ENCODE peak calls at places on chromosomes 16 and 17, in seven cellular contexts. O, K, X, A, S, R and I are unnamed samples.

GRCh38 chr17:43367588-43368242 is 31.1 kb upstream of the ARL4D start:
- DNase-seq in O (no peak), K (no peak), X (peak), A (peak), S (peak), R (no peak), I (no peak)

GRCh38 chr16:58222532-58223316 is 24.8 kb upstream of the CSNK2A2 start:
- DNase-seq in O (no peak), K (no peak), X (peak), A (no peak), S (peak), R (peak), I (no peak)

GRCh38 chr17:67421869-67422273 is 44.8 kb downstream of the PITPNC1 start:
- DNase-seq in O (peak), K (peak), X (peak), A (no peak), S (peak), R (peak), I (no peak)

GRCh38 chr17:75685508-75685907 is 18.4 kb downstream of the SAP30BP start:
- DNase-seq in O (no peak), K (no peak), X (peak), A (no peak), S (no peak), R (no peak), I (no peak)

GRCh38 chr17:1000597-1001490 is 3.9 kb downstream of the TIMM22 start:
- DNase-seq in O (no peak), K (no peak), X (peak), A (no peak), S (peak), R (no peak), I (no peak)

GRCh38 chr17:66636111-66636510 is 198.8 kb upstream of the CACNG5 start:
- DNase-seq in O (no peak), K (no peak), X (peak), A (no peak), S (peak), R (no peak), I (no peak)

GRCh38 chr17:82835766-82836512 is 3.9 kb downstream of the ZNF750 start:
- DNase-seq in O (no peak), K (no peak), X (no peak), A (no peak), S (no peak), R (no peak), I (no peak)

GRCh38 chr17:50778471-50778870 is 11.2 kb upstream of the ANKRD40CL start:
- DNase-seq in O (no peak), K (no peak), X (no peak), A (no peak), S (no peak), R (no peak), I (no peak)

GRCh38 chr16:62034236-62035114 is 1.8 kb downstream of the CDH8 start:
- DNase-seq in O (no peak), K (no peak), X (no peak), A (no peak), S (no peak), R (no peak), I (no peak)

GRCh38 chr17:21460358-21460757 is 84.2 kb downstream of the KCNJ12 start:
- DNase-seq in O (no peak), K (no peak), X (no peak), A (no peak), S (peak), R (no peak), I (no peak)

GRCh38 chr17:32774286-32775084 is 102.4 kb downstream of the MYO1D start:
- DNase-seq in O (no peak), K (no peak), X (no peak), A (no peak), S (no peak), R (no peak), I (no peak)

GRCh38 chr16:85641776-85642176 is 28.7 kb downstream of the GSE1 start:
- DNase-seq in O (no peak), K (no peak), X (peak), A (no peak), S (no peak), R (peak), I (no peak)

GRCh38 chr17:45584092-45585036 is 93.8 kb upstream of the PLEKHM1 start:
- DNase-seq in O (peak), K (peak), X (peak), A (no peak), S (peak), R (peak), I (no peak)

GRCh38 chr17:32672701-32673100 is 185.9 kb downstream of the CDK5R1 start:
- DNase-seq in O (no peak), K (no peak), X (no peak), A (no peak), S (no peak), R (no peak), I (no peak)

GRCh38 chr17:54426287-54426886 is 474.3 kb upstream of the TOM1L1 start:
- DNase-seq in O (no peak), K (no peak), X (no peak), A (no peak), S (peak), R (no peak), I (no peak)

GRCh38 chr17:42548070-42548837 is 4.5 kb upstream of the HSD17B1 start:
- DNase-seq in O (no peak), K (peak), X (no peak), A (no peak), S (peak), R (peak), I (no peak)

GRCh38 chr17:17154981-17155380 is 51.2 kb downstream of the PLD6 start:
- DNase-seq in O (no peak), K (no peak), X (no peak), A (no peak), S (no peak), R (no peak), I (no peak)

GRCh38 chr16:86953631-86954465 is 363.3 kb downstream of the C16orf95 start:
- DNase-seq in O (no peak), K (no peak), X (no peak), A (no peak), S (no peak), R (no peak), I (no peak)

GRCh38 chr16:27677300-27677699 is 127.4 kb downstream of the KATNIP start:
- DNase-seq in O (no peak), K (no peak), X (peak), A (no peak), S (peak), R (no peak), I (no peak)

GRCh38 chr16:278863-279366 is 1.5 kb upstream of the ARHGDIG start:
- DNase-seq in O (no peak), K (no peak), X (peak), A (no peak), S (peak), R (peak), I (no peak)

GRCh38 chr17:62653831-62654829 is 26.7 kb downstream of the MRC2 start:
- DNase-seq in O (no peak), K (no peak), X (peak), A (peak), S (peak), R (peak), I (no peak)

GRCh38 chr17:80931421-80932265 is 60.0 kb upstream of the CHMP6 start:
- DNase-seq in O (no peak), K (no peak), X (peak), A (no peak), S (peak), R (peak), I (no peak)

GRCh38 chr17:41308251-41308917 is 725 bp downstream of the KRTAP16-1 start:
- DNase-seq in O (peak), K (peak), X (no peak), A (no peak), S (no peak), R (peak), I (no peak)

GRCh38 chr17:74815671-74816370 is 39.7 kb upstream of the NAT9 start:
- DNase-seq in O (no peak), K (no peak), X (no peak), A (no peak), S (no peak), R (no peak), I (no peak)

GRCh38 chr16:63617047-63617989 is 1504.5 kb downstream of the CDH11 start:
- DNase-seq in O (no peak), K (no peak), X (no peak), A (no peak), S (peak), R (peak), I (no peak)

GRCh38 chr16:71460246-71460645 is 1.8 kb downstream of the ZNF23 start:
- DNase-seq in O (no peak), K (no peak), X (peak), A (no peak), S (peak), R (no peak), I (no peak)

GRCh38 chr17:60947100-60947499 is 269.4 kb downstream of the BCAS3 start:
- DNase-seq in O (no peak), K (no peak), X (peak), A (no peak), S (peak), R (no peak), I (no peak)

GRCh38 chr16:3651461-3652372 is 2.8 kb upstream of the DNASE1 start:
- DNase-seq in O (no peak), K (no peak), X (no peak), A (no peak), S (no peak), R (no peak), I (no peak)

GRCh38 chr17:36464765-36465088 is 21.8 kb upstream of the ZNHIT3 start:
- DNase-seq in O (no peak), K (no peak), X (no peak), A (no peak), S (no peak), R (no peak), I (no peak)

GRCh38 chr17:36717088-36717487 is 115.7 kb downstream of the MRM1 start:
- DNase-seq in O (no peak), K (no peak), X (no peak), A (no peak), S (no peak), R (no peak), I (no peak)

GRCh38 chr16:66653581-66654350 is 42.8 kb downstream of the CMTM4 start:
- DNase-seq in O (no peak), K (no peak), X (peak), A (no peak), S (peak), R (no peak), I (no peak)

GRCh38 chr17:3867606-3868005 is 21.6 kb upstream of the NCBP3 start:
- DNase-seq in O (no peak), K (no peak), X (no peak), A (no peak), S (no peak), R (no peak), I (no peak)

GRCh38 chr17:6948562-6948961 is 47.3 kb upstream of the ALOX12 start:
- DNase-seq in O (no peak), K (no peak), X (no peak), A (no peak), S (no peak), R (no peak), I (no peak)

GRCh38 chr17:82713015-82713723 is 3.3 kb upstream of the FN3KRP start:
- DNase-seq in O (no peak), K (no peak), X (no peak), A (no peak), S (no peak), R (no peak), I (no peak)

GRCh38 chr17:32019228-32019627 is 12.0 kb downstream of the LRRC37B start:
- DNase-seq in O (no peak), K (no peak), X (no peak), A (no peak), S (no peak), R (no peak), I (no peak)